ENCODE peak calls at places on chromosomes 7 and 10, in six cellular contexts. N, H, O, E, S and R are unnamed samples.

GRCh38 chr7:7812112-7812511 is 93.7 kb upstream of the RPA3 start:
- DNase-seq in S (peak; percentile 59), E (peak; percentile 48), O (no peak), H (no peak), N (no peak), R (no peak)

GRCh38 chr7:155470686-155471638 is 13.0 kb downstream of the EN2 start:
- DNase-seq in E (no peak), H (no peak), S (no peak), N (no peak), O (no peak), R (no peak)

GRCh38 chr7:30321089-30321991 is 36.9 kb downstream of the ZNRF2 start:
- DNase-seq in O (no peak), S (no peak), H (no peak), E (no peak), N (no peak), R (peak; percentile 17)

GRCh38 chr10:71575446-71575845 is 144.1 kb downstream of the C10orf105 start:
- DNase-seq in O (no peak), E (no peak), H (no peak), S (peak; percentile 86), N (no peak), R (no peak)

GRCh38 chr10:11035318-11035920 is 17.7 kb downstream of the CELF2 start:
- DNase-seq in H (peak; percentile 89), O (no peak), S (no peak), N (peak; percentile 56), E (no peak), R (peak; percentile 90)

GRCh38 chr10:101217450-101218281 is 11.6 kb downstream of the LBX1 start:
- DNase-seq in S (no peak), O (peak; percentile 48), H (no peak), N (no peak), E (no peak), R (peak; percentile 45)

GRCh38 chr7:48096273-48096672 is 7.2 kb downstream of the UPP1 start:
- DNase-seq in O (no peak), N (no peak), E (peak; percentile 32), S (peak; percentile 45), H (no peak), R (no peak)

GRCh38 chr7:28355553-28356319 is 56.6 kb upstream of the CREB5 start:
- DNase-seq in S (no peak), E (peak; percentile 23), H (no peak), N (no peak), O (no peak), R (no peak)

GRCh38 chr7:12865593-12865992 is 178.2 kb downstream of the ARL4A start:
- DNase-seq in O (no peak), H (no peak), S (no peak), E (no peak), N (no peak), R (no peak)

GRCh38 chr7:93307131-93307660 is 75.0 kb downstream of the VPS50 start:
- DNase-seq in S (no peak), O (no peak), H (peak; percentile 46), E (no peak), N (no peak), R (peak; percentile 65)

GRCh38 chr7:40757097-40757496 is 622.3 kb downstream of the SUGCT start:
- DNase-seq in H (no peak), E (no peak), N (no peak), O (no peak), S (no peak), R (peak; percentile 29)

GRCh38 chr7:50310361-50310760 is 5.8 kb downstream of the IKZF1 start:
- DNase-seq in S (no peak), H (no peak), O (no peak), N (no peak), E (no peak), R (no peak)

GRCh38 chr7:3300221-3300650 is 816 bp upstream of the SDK1 start:
- DNase-seq in E (no peak), S (no peak), H (peak; percentile 9), O (no peak), N (no peak), R (no peak)

GRCh38 chr7:1671876-1672451 is 1.9 kb downstream of the ELFN1 start:
- DNase-seq in N (no peak), O (peak; percentile 11), E (no peak), H (no peak), S (peak; percentile 30), R (no peak)

GRCh38 chr10:46305430-46305808 is 18.6 kb downstream of the ANTXRL start:
- DNase-seq in H (no peak), E (no peak), N (no peak), S (peak; percentile 43), O (no peak), R (no peak)

GRCh38 chr7:130084037-130084875 is 13.9 kb downstream of the KLHDC10 start:
- DNase-seq in N (no peak), O (no peak), H (peak; percentile 19), S (no peak), E (no peak), R (peak; percentile 24)

GRCh38 chr10:102744374-102745051 is 765 bp downstream of the WBP1L start:
- DNase-seq in O (no peak), H (no peak), E (no peak), S (peak; percentile 55), N (no peak), R (no peak)

GRCh38 chr7:86116-86515 is 106.3 kb upstream of the FAM20C start:
- DNase-seq in E (no peak), O (peak; percentile 3), N (no peak), S (no peak), H (no peak), R (no peak)

GRCh38 chr10:110448682-110449418 is 48.9 kb upstream of the DUSP5 start:
- DNase-seq in E (no peak), H (no peak), O (no peak), S (peak; percentile 13), N (no peak), R (no peak)

GRCh38 chr7:154918741-154919140 is 84.2 kb downstream of the PAXIP1 start:
- DNase-seq in E (no peak), O (no peak), H (no peak), N (no peak), S (peak; percentile 3), R (no peak)

GRCh38 chr10:69575164-69575722 is 2.0 kb upstream of the NEUROG3 start:
- DNase-seq in E (no peak), O (no peak), N (no peak), S (no peak), H (no peak), R (no peak)

GRCh38 chr10:69577268-69578232 is 4.3 kb upstream of the NEUROG3 start:
- DNase-seq in S (no peak), E (peak; percentile 26), O (no peak), H (no peak), N (no peak), R (no peak)

GRCh38 chr10:69574571-69574978 is 1.4 kb upstream of the NEUROG3 start:
- DNase-seq in S (no peak), E (peak; percentile 13), H (no peak), O (no peak), N (no peak), R (no peak)

GRCh38 chr10:69578508-69578991 is 5.3 kb upstream of the NEUROG3 start:
- DNase-seq in O (no peak), E (no peak), H (no peak), N (no peak), S (peak; percentile 79), R (no peak)

GRCh38 chr10:69576334-69577011 is 3.3 kb upstream of the NEUROG3 start:
- DNase-seq in H (peak; percentile 5), S (no peak), E (peak; percentile 29), O (no peak), N (no peak), R (no peak)
- H3K4me3 ChIP-seq in H (no peak overlapping the region), S (no peak overlapping the region), E (no peak overlapping the region), O (no peak overlapping the region), N (no peak overlapping the region), R (no peak overlapping the region)

GRCh38 chr10:77667426-77668324 is 30.1 kb upstream of the KCNMA1 start:
- DNase-seq in E (no peak), N (no peak), O (no peak), H (no peak), S (no peak), R (no peak)
- TF ChIP-seq CTCF in E (no peak), N (no peak), O (no peak), H (no peak), S (no peak), R (no peak)

DNA sequence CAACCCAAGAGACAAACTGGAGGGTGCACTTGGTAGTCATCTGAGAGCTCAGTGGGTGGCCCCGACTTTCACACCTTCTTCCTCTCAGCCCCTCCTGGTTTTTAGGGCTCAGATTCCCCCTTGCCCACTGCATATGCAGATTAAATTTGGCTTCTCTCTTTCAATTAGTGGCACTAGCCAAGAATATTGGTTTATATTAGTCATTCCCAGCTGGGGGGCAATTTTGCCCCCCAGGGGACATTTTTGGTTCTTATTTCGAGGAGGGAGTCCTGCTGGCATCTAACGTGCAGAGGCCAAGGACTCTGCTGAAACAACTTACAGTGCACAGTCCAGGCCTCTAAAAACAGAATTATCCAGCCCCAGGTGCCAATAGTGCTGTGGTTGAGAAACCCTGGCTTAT is 216.0 kb downstream of the RPS24 start:
- DNase-seq in O (no peak), N (no peak), E (no peak), H (no peak), S (no peak), R (no peak)
- H3K4me3 ChIP-seq in O (no peak overlapping the region), N (no peak overlapping the region), E (no peak overlapping the region), H (no peak overlapping the region), S (no peak overlapping the region), R (no peak overlapping the region)

DNA sequence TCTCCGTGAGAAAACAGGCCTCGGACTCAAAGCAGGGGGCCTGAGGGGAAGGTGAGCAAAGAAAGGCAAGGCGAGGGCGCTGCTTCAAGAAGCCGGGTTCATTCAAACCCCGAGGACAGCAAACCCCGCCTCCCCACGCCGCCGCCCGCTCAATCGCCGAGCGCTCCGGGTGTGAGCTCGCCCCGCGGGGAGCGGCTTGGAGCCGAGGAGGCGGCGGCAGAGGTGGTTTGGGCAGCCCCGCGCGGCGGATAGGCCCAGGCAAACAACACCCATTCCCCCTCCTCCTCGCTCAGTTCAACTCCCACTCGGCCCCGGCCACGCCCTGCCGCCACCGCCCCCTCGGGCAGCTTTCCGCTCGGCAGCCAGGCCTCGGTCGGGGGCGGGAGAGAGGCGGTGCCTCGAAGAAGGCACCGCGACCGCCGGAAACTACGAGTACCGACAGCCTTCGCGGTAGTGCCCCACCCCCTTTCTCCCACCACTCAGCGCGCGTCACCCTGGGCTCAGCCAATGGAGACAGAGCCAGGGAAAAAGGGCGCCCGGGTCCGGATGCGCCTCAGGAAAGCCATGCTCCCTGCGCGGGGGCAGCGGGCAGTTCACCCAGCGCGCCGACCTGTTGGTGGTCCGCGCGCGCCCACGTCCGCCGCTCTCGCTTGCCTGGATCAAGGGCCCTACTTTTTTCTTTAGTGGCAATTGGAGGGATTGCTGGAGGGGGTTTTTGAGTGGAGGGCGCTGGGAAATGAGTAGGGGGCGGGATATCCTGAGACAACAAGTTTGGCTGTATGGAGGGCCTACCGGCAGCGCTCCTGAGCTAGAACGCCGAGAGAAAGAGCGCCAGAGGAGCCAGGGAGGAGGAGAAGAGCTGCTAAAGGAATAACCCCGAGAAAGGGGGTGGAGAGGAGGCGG is 674 bp upstream of the SP4 start:
- DNase-seq in N (peak; percentile 87), E (peak; percentile 97), H (peak; percentile 98), S (peak; percentile 100), O (peak; percentile 99), R (peak; percentile 99)
- TF ChIP-seq CTCF in N (no peak), E (no peak), H (no peak), S (peak; percentile 29), O (peak; percentile 46), R (no peak)